ENCODE peak calls at places on chromosomes 6 and 20, in six cellular contexts. Y is fibroblast of pulmonary artery; L is type B pancreatic cell; E is gastrocnemius medialis; Q is CD4-positive, alpha-beta T cell; Z is cardiac fibroblast. M is an unnamed sample.

GRCh38 chr6:152207915-152208714 is 400.6 kb downstream of the ESR1 start:
- DNase-seq in E (no peak), Z (no peak), Y (no peak), L (no peak), Q (no peak), M (no peak)

GRCh38 chr6:137399949-137400443 is 94.2 kb downstream of the OLIG3 start:
- DNase-seq in Z (no peak), L (no peak), E (no peak), Y (no peak), Q (no peak), M (no peak)

GRCh38 chr6:110524305-110524704 is 47.9 kb upstream of the SLC22A16 start:
- DNase-seq in L (no peak), E (no peak), Z (no peak), Y (no peak), Q (no peak), M (no peak)

GRCh38 chr20:43463864-43464785 is 6.4 kb downstream of the SRSF6 start:
- DNase-seq in Z (no peak), L (no peak), Q (no peak), E (no peak), Y (no peak), M (no peak)

GRCh38 chr6:5712349-5713215 is 294.1 kb downstream of the NRN1 start:
- DNase-seq in E (no peak), Q (no peak), Y (no peak), Z (no peak), L (no peak), M (no peak)

GRCh38 chr20:41078329-41078728 is 49.7 kb downstream of the TOP1 start:
- DNase-seq in Z (peak), Q (no peak), L (no peak), E (no peak), Y (peak), M (no peak)

GRCh38 chr20:51486197-51487005 is 56.1 kb downstream of the NFATC2 start:
- DNase-seq in L (no peak), E (no peak), Z (no peak), Q (no peak), Y (no peak), M (no peak)

GRCh38 chr20:50792708-50793574 is 1.9 kb upstream of the BCAS4 start:
- DNase-seq in Y (no peak), Q (no peak), Z (no peak), E (no peak), L (no peak), M (no peak)

GRCh38 chr6:160462551-160463109 is 114.5 kb downstream of the SLC22A3 start:
- DNase-seq in Y (peak), Z (peak), E (no peak), Q (no peak), L (no peak), M (no peak)

GRCh38 chr20:17177341-17177740 is 49.5 kb upstream of the PCSK2 start:
- DNase-seq in Z (no peak), Q (no peak), L (no peak), Y (no peak), E (no peak), M (no peak)

GRCh38 chr6:165227644-165228329 is 81.6 kb downstream of the C6orf118 start:
- DNase-seq in L (no peak), Q (no peak), E (no peak), Z (peak), Y (peak), M (no peak)

GRCh38 chr6:170151235-170152110 is 139.4 kb downstream of the DLL1 start:
- DNase-seq in E (no peak), Q (no peak), Y (no peak), Z (no peak), L (no peak), M (no peak)

GRCh38 chr6:37940074-37940847 is 120.7 kb downstream of the ZFAND3 start:
- DNase-seq in L (no peak), Q (no peak), Y (peak), Z (peak), E (peak), M (no peak)

GRCh38 chr6:136378888-136379287 is 89.2 kb upstream of the BCLAF1 start:
- DNase-seq in Y (no peak), Q (no peak), L (no peak), Z (no peak), E (no peak), M (no peak)
- TF ChIP-seq CTCF in Y (peak), Q (no peak), L (no peak), Z (peak), E (no peak), M (no peak)

DNA sequence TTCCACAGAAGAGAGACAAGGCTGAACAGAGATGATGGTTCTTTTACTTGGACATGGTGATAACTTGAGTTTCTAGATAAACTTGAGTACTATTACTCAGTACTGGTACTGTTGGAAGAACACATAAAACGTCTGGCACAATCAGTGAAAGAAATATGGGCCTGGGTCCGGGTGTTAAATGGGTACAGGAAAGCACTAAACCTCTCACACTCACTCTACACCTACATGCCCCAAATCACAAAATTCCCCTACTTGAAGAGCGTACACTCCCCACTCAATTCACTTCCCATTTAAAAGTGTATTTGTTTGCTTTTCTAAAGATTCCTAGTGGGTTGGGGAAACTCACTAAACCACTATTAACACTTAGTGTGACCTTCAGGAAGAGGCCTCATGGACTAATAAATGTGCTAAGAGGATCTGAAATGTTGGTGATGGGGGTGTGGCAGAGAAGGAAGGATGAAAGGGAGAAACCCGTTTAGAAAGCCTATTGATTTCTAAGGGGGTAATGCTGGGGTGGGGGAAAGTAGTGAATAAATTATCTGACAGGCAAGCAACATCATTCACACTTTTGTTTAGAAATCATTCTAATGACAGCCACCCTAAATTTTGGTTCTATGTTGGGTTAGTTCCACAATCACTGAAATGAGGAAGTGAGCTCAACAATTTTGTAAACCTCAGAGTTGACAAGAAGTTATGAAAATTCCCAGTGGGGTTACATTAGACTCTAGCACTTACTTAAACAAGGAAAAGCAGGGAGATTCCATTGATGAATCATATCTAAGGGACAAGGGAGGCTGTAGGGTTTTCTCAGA is 222.6 kb upstream of the MARCKS start:
- DNase-seq in E (no peak), Y (peak), L (no peak), Z (peak), Q (no peak), M (no peak)
- TF ChIP-seq CTCF in E (no peak), Y (no peak), L (no peak), Z (no peak), Q (no peak), M (no peak)

GRCh38 chr20:49046087-49046900 is at the start of gene CSE1L:
- DNase-seq in Z (peak), L (peak), E (peak), Y (peak), Q (peak), M (peak)
- TF ChIP-seq CTCF in Z (no peak), L (peak), E (peak), Y (no peak), Q (no peak), M (no peak)

DNA sequence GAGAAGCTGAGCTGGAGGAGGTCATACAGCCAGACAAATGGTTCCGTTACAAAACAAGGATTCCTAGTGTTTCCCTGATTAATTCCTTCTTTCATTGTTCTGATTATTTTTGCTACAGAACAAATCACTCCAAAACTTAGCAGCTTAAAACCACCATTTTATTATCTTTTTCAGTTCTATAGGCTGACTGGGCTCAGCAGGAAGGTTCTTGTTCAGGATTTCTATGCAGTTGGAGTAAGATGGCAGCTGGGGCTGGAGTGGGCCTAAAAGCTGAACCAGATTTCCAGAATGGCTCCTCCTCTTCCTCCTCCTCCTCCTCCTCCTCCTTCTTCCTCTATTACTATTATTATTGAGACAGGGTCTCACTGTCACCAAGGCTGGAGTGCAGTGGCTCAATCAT is 112.2 kb upstream of the SHLD1 start:
- DNase-seq in Z (no peak), E (no peak), L (no peak), Q (no peak), Y (no peak), M (no peak)
- TF ChIP-seq CTCF in Z (no peak), E (no peak), L (no peak), Q (no peak), Y (no peak), M (no peak)

DNA sequence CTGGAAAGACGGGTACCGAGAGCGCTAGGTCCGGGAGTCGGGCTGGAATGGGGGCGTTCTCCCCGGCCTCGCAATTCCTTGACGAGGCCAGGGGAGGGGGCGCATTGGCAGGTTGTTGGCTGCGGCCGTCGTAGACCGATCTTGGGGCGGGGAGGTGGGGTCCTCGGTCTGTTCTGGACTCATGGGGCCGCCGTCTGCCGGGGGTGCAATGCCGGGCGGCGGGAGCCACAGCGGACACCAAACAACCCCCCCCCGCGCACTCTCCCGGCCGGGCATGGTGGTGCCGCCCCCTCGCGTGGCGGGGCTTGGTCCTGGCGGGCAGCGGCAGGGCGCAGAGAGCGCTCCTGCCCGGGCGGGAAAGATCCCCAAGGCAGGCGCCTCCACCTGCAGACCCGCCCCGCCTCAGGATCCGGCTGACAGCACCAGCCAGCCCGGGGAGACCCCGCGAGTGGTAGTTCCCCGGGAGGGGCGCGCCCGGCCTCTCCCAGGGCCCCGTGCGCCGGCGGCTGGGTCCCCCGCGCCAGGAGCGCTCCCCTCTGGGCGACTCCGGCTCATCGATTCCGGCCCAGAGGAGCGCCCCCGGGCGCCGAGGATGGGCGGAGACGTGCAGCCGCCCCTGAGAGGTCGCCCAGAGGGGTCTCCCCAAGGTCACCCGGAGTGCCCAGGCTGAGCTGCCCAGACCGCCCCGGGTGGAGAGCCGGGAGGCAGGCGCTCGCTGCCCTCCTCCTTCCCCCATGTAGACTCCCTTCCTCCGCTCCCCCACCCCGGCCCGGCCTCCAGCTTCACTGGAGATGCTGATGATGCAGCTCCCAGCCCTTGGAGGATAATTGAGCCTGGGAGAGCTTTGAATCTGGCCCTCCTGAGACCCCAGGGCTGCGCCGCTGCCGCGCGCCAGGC is 709 bp downstream of the PPP1R16B start:
- DNase-seq in L (no peak), Q (peak), E (no peak), Y (no peak), Z (no peak), M (no peak)
- TF ChIP-seq CTCF in L (no peak), Q (peak), E (peak), Y (no peak), Z (no peak), M (no peak)

DNA sequence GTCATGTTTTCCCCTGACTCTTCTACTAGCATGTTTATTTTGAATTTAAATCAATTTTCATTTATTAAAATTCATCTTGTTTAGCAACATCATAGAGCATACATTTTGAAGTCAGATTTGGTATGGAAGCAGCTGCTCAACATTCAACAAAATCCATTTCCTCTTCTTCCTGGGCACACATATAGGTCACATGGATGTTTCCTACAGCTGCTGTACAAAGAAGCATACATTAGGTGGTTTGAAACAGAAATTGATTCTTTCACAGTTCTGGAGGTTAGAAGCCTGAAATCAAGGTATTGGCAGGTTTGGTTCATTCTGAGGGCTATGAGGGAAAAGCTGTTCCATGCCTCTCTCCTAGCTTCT is 495.2 kb downstream of the RFPL4B start:
- DNase-seq in Q (no peak), Y (no peak), Z (no peak), E (no peak), L (no peak), M (no peak)
- TF ChIP-seq CTCF in Q (no peak), Y (no peak), Z (no peak), E (no peak), L (no peak), M (no peak)

GRCh38 chr6:1893470-1894130 is 283.9 kb downstream of the FOXC1 start:
- DNase-seq in Q (no peak), L (no peak), Z (no peak), E (no peak), Y (no peak), M (no peak)
- TF ChIP-seq CTCF in Q (no peak), L (peak), Z (no peak), E (no peak), Y (no peak), M (no peak)

DNA sequence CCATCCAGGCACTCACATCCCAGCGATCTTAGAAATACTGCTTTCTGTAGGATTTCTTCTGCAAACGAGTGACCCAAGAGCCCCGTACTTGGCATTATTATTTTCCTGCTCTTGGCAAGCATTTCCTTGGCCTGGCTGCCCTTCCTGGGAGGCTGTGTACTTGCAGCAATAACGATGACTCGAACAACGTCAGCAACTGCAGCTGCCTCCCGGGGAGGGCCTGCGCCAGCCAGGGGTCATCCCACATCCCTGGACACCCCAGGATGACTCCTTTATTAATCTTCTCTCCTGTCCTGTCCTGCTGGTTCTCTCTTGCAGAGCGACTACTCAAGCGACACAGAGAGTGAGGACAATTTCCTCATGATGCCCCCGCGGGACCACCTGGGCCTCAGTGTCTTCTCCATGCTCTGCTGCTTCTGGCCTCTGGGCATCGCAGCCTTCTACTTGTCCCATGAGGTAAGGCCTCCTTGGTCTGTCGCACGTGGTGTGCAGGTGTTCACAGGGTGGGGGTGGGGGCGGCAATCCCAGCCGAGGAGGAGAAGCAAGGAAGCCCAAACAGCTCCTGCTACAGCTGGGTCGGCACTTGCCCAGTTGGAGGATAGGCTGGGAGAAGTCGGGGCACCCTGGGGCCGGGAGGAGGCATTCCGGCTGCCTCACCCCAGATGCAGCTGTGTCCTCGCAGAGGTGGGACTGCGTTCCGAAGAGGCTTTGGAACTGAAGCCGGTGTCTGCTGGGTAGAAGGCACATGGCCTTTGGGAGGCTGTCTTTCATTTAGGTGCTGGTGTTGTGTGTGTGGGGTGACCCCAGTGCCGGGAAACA is 115.3 kb downstream of the SYNDIG1 start:
- DNase-seq in Q (no peak), E (no peak), Y (peak), L (no peak), Z (peak), M (no peak)
- TF ChIP-seq CTCF in Q (no peak), E (no peak), Y (no peak), L (no peak), Z (no peak), M (no peak)

GRCh38 chr20:59159091-59159821 is 4.4 kb upstream of the ZNF831 start:
- DNase-seq in Q (peak), Y (no peak), Z (no peak), E (no peak), L (no peak), M (no peak)
- TF ChIP-seq CTCF in Q (no peak), Y (no peak), Z (no peak), E (no peak), L (no peak), M (no peak)

DNA sequence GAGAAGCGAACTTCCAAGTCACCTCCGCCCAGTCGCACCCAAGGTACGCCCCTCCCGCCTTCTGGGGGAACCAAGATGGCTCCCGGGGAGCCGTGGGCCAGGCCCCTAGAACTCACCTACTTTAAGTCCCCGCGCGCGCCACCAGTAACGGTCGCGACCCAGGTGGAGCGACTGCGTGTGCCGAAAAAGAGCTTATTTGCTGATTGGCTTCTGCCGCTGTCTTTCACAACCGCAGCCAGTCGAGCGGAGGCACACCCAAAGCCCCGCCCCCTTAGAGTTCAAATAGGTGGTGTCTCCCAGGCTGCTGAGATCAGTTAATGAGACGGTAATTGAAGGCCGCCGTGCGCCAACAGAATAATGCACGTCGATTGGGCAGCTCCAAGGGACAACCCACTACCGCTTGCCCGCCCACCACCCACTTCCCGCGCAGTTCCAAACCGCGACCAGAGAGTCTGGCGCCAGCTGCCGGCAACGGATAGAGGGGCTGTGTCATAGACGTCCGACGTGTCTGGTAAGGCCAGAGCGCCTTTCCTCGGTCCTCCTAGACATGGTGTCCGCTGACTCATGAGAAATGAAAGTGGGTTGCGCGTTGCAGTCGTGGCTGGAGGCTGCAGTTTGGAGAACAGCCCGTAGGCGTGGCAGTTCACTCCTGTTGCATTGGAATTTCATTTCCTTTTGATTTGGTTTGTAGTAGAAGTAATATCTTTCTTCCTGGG is at the start of gene MDC1:
- DNase-seq in E (peak), Y (peak), L (peak), Z (peak), Q (peak), M (peak)
- TF ChIP-seq CTCF in E (peak), Y (peak), L (peak), Z (peak), Q (peak), M (no peak)

M was measured in omental fat pad.